ENCODE peak calls at places on chromosome 3, in six cellular contexts. D is colonic mucosa; P is BJ; R is CD4-positive, alpha-beta T cell; V is epithelial cell of esophagus; K is thoracic aorta. C is an unnamed sample.

GRCh38 chr3:171108066-171108465 is 81.5 kb upstream of the SLC2A2 start:
- DNase-seq in D (no peak), P (no peak), R (no peak), V (peak), K (no peak), C (no peak)

GRCh38 chr3:40615110-40615915 is 90.6 kb downstream of the ZNF621 start:
- DNase-seq in D (no peak), P (no peak), R (no peak), V (no peak), K (no peak), C (no peak)

GRCh38 chr3:141104151-141104741 is 53.1 kb downstream of the SPSB4 start:
- DNase-seq in D (no peak), P (no peak), R (peak), V (no peak), K (no peak), C (no peak)

GRCh38 chr3:33883538-33884203 is 85.2 kb downstream of the PDCD6IP start:
- DNase-seq in D (peak), P (no peak), R (no peak), V (peak), K (no peak), C (no peak)

GRCh38 chr3:193774272-193774915 is 181.4 kb downstream of the OPA1 start:
- DNase-seq in D (peak), P (no peak), R (no peak), V (no peak), K (no peak), C (no peak)

GRCh38 chr3:178669758-178670157 is 133.5 kb downstream of the KCNMB2 start:
- DNase-seq in D (no peak), P (no peak), R (no peak), V (no peak), K (no peak), C (no peak)

GRCh38 chr3:99878005-99878404 is 60.3 kb downstream of the CMSS1 start:
- DNase-seq in D (no peak), P (no peak), R (no peak), V (peak), K (peak), C (no peak)

GRCh38 chr3:60047426-60048200 is 997.8 kb upstream of the CFAP20DC start:
- DNase-seq in D (no peak), P (no peak), R (no peak), V (no peak), K (no peak), C (no peak)

GRCh38 chr3:156150434-156151066 is 30.2 kb downstream of the KCNAB1 start:
- DNase-seq in D (peak), P (no peak), R (no peak), V (peak), K (no peak), C (no peak)

GRCh38 chr3:87145553-87145952 is 81.6 kb upstream of the CHMP2B start:
- DNase-seq in D (no peak), P (no peak), R (no peak), V (peak), K (no peak), C (no peak)

GRCh38 chr3:45841380-45841700 is 579 bp downstream of the LZTFL1 start:
- DNase-seq in D (peak), P (no peak), R (no peak), V (peak), K (no peak), C (no peak)

GRCh38 chr3:6860911-6861330 is at the start of gene GRM7:
- DNase-seq in D (no peak), P (no peak), R (no peak), V (no peak), K (no peak), C (no peak)

GRCh38 chr3:122936335-122936734 is 91.2 kb downstream of the SEMA5B start:
- DNase-seq in D (no peak), P (no peak), R (no peak), V (no peak), K (no peak), C (no peak)

GRCh38 chr3:64741344-64741743 is 53.5 kb upstream of the ADAMTS9 start:
- DNase-seq in D (no peak), P (no peak), R (no peak), V (no peak), K (no peak), C (no peak)

GRCh38 chr3:132135628-132136333 is 101.0 kb upstream of the CPNE4 start:
- DNase-seq in D (no peak), P (peak), R (no peak), V (peak), K (no peak), C (no peak)

GRCh38 chr3:29195055-29195454 is 85.8 kb upstream of the RBMS3 start:
- DNase-seq in D (no peak), P (no peak), R (no peak), V (peak), K (no peak), C (no peak)

GRCh38 chr3:25094932-25095690 is 333.0 kb upstream of the RARB start:
- DNase-seq in D (no peak), P (no peak), R (no peak), V (no peak), K (no peak), C (no peak)

GRCh38 chr3:47716656-47717055 is 65.0 kb downstream of the SMARCC1 start:
- DNase-seq in D (no peak), P (no peak), R (no peak), V (no peak), K (no peak), C (no peak)

GRCh38 chr3:94115482-94115881 is 52.6 kb downstream of the NSUN3 start:
- DNase-seq in D (no peak), P (no peak), R (no peak), V (peak), K (no peak), C (no peak)

GRCh38 chr3:52440671-52441070 is 4.2 kb downstream of the SEMA3G start:
- DNase-seq in D (no peak), P (no peak), R (no peak), V (no peak), K (no peak), C (no peak)

GRCh38 chr3:65080432-65080831 is 392.6 kb upstream of the ADAMTS9 start:
- DNase-seq in D (no peak), P (no peak), R (no peak), V (no peak), K (no peak), C (no peak)

GRCh38 chr3:160291909-160292299 is 66.7 kb downstream of the C3orf80 start:
- DNase-seq in D (no peak), P (no peak), R (no peak), V (no peak), K (no peak), C (no peak)

GRCh38 chr3:161081675-161082462 is 23.3 kb downstream of the B3GALNT1 start:
- DNase-seq in D (no peak), P (no peak), R (no peak), V (no peak), K (no peak), C (no peak)

GRCh38 chr3:62373215-62373614 is at the start of gene FEZF2:
- DNase-seq in D (no peak), P (no peak), R (no peak), V (no peak), K (no peak), C (no peak)

GRCh38 chr3:119340014-119340413 is 45.8 kb downstream of the ARHGAP31 start:
- DNase-seq in D (no peak), P (no peak), R (no peak), V (no peak), K (no peak), C (no peak)

GRCh38 chr3:9934235-9934621 is 594 bp downstream of the CRELD1 start:
- DNase-seq in D (peak), P (no peak), R (no peak), V (no peak), K (no peak), C (no peak)

GRCh38 chr3:51145811-51146585 is 239.1 kb upstream of the MANF start:
- DNase-seq in D (no peak), P (no peak), R (no peak), V (no peak), K (no peak), C (no peak)

GRCh38 chr3:51137715-51138114 is 247.4 kb upstream of the MANF start:
- DNase-seq in D (no peak), P (no peak), R (no peak), V (no peak), K (no peak), C (no peak)

GRCh38 chr3:51139616-51140015 is 245.5 kb upstream of the MANF start:
- DNase-seq in D (no peak), P (no peak), R (no peak), V (no peak), K (no peak), C (no peak)

GRCh38 chr3:51146781-51147180 is 238.3 kb upstream of the MANF start:
- DNase-seq in D (no peak), P (no peak), R (no peak), V (no peak), K (no peak), C (no peak)

DNA sequence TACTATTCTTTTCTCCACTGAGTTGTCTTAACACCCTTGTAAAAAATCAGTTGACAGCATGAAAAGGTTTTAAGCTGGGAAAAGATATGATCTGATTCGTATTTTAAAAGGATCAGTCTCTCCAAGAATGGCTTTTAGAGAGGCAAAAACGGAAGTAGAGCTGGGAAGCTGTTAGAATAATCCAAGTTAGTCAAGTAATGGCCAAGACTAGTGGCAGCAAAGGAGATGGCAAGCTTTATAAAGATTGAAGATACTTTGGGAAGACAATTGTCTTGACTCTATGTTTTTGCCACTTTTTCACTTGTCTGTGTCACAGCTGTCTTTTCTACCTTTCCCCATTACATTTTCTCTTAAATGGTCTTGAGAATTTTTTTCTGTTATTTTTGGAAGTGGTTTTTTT is 243.5 kb upstream of the MANF start:
- DNase-seq in D (no peak), P (no peak), R (no peak), V (no peak), K (no peak), C (no peak)
- TF ChIP-seq CTCF in D (no peak), P (no peak), R (no peak), V (no peak), K (no peak), C (no peak)

GRCh38 chr3:129001817-129002572 is 891 bp downstream of the EFCC1 start:
- DNase-seq in D (no peak), P (no peak), R (peak), V (peak), K (no peak), C (no peak)

GRCh38 chr3:129002573-129003569 is 1.8 kb downstream of the EFCC1 start:
- DNase-seq in D (no peak), P (no peak), R (no peak), V (no peak), K (no peak), C (no peak)

GRCh38 chr3:129004639-129005295 is 3.7 kb downstream of the EFCC1 start:
- DNase-seq in D (peak), P (no peak), R (no peak), V (no peak), K (no peak), C (no peak)

GRCh38 chr3:129005526-129006303 is 4.6 kb downstream of the EFCC1 start:
- DNase-seq in D (peak), P (no peak), R (no peak), V (no peak), K (no peak), C (no peak)

DNA sequence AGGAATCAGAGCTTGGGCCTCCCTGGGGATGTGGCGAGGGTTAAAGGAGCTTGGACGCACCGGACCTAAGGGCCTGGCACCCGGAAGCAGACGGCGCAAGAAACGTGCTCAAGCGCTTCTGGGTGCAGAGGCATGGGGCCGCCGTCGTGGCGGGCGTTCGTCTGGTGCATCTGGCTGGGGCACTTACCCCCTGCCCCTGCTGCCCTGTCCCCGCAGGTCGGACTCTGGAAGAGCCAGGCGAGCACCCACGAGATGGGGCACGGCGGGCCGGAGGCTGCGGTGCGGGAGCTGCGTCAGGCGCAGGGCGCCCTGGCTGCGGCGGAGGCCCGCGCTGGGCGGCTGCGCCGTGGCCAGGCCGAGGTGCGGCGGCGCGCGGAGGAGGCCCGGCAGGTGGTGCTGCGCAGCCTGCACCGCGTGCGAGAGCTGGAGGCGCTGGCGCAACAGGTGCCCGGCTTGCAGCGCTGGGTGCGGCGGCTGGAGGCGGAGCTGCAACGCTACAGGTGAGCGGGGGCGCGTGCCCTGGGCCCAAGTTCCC is 2.5 kb downstream of the EFCC1 start:
- DNase-seq in D (peak), P (no peak), R (peak), V (peak), K (no peak), C (no peak)
- TF ChIP-seq CTCF in D (no peak), P (no peak), R (no peak), V (no peak), K (no peak), C (no peak)

GRCh38 chr3:169060037-169060436 is 603.5 kb downstream of the MECOM start:
- DNase-seq in D (no peak), P (no peak), R (no peak), V (peak), K (no peak), C (no peak)
- TF ChIP-seq CTCF in D (no peak), P (peak), R (no peak), V (peak), K (no peak), C (no peak)

GRCh38 chr3:142931222-142931621 is 32.3 kb downstream of the PAQR9 start:
- DNase-seq in D (no peak), P (no peak), R (no peak), V (peak), K (no peak), C (no peak)
- TF ChIP-seq CTCF in D (no peak), P (no peak), R (no peak), V (peak), K (no peak), C (no peak)

DNA sequence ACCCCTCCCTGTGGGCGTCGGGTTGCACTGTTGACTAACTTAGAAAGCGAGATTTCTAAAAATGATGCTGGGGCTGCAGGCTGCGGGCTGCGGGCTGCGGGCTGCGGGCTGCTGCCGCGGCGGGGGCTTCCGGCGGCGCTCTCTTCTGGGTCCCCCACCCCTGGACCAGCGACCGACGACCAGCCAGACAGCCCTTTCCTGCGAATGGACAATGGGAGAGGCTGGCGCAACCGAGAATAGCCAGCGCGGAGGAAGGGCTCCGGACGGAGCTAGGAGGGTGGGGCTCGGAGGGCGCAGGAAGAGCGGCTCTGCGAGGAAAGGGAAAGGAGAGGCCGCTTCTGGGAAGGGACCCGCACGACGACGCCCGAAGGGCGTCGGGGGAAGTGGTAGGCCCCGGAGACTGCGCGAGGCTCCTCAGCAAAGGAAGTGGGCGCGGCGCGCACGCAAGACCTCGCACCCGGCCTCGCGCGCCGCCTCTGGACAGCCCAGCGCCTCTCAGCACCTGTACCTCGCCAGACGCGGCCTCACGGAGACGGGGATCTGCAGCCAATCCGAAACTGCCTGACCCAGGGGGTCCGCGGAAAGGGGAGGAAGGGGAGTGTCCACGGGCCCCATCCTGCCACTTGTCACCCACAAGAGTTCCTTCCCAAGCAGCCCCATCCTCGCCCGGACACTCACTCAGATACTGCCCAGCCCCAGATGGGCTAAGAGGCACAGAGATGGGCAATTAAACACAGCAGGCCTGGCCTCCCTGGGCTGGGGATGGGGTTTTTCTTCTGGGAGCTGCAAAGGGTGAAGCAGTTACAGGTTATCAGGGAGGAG is 70.7 kb downstream of the SLC12A8 start:
- DNase-seq in D (peak), P (no peak), R (peak), V (peak), K (no peak), C (no peak)
- TF ChIP-seq CTCF in D (no peak), P (peak), R (peak), V (peak), K (no peak), C (no peak)

GRCh38 chr3:185176756-185177359 is 24.0 kb upstream of the C3orf70 start:
- DNase-seq in D (peak), P (no peak), R (no peak), V (peak), K (no peak), C (no peak)
- TF ChIP-seq CTCF in D (peak), P (peak), R (peak), V (peak), K (peak), C (no peak)